ENCODE peak calls at places on chromosomes 12 and 14, in four cellular contexts. K is H9, H is mesendoderm, T is H1. F is an unnamed sample.

GRCh38 chr14:36217732-36218131 is 41.2 kb upstream of the PTCSC3 start:
- DNase-seq in K (no peak), H (no peak), T (no peak), F (no peak)

GRCh38 chr12:40819427-40820108 is 127.3 kb downstream of the CNTN1 start:
- DNase-seq in K (peak), H (peak), T (peak), F (no peak)

GRCh38 chr14:102932484-102933248 is 10.2 kb downstream of the AMN start:
- DNase-seq in K (no peak), H (no peak), T (no peak), F (no peak)

GRCh38 chr14:54822685-54823084 is 79.9 kb downstream of the GCH1 start:
- DNase-seq in K (no peak), H (no peak), T (no peak), F (no peak)

GRCh38 chr14:54606178-54606577 is 39.2 kb downstream of the SAMD4A start:
- DNase-seq in K (peak), H (peak), T (no peak), F (no peak)

GRCh38 chr14:67359319-67359774 is 257 bp downstream of the ATP6V1D start:
- DNase-seq in K (no peak), H (peak), T (no peak), F (peak)

GRCh38 chr12:94873368-94874085 is 130.0 kb downstream of the NDUFA12 start:
- DNase-seq in K (peak), H (peak), T (no peak), F (no peak)

GRCh38 chr14:69683971-69684370 is 72.6 kb downstream of the SUSD6 start:
- DNase-seq in K (no peak), H (no peak), T (no peak), F (no peak)

GRCh38 chr14:74478996-74479635 is 14.0 kb downstream of the NPC2 start:
- DNase-seq in K (no peak), H (peak), T (no peak), F (peak)

GRCh38 chr14:95895720-95896119 is 19.1 kb downstream of the TUNAR start:
- DNase-seq in K (peak), H (peak), T (peak), F (no peak)

GRCh38 chr12:4025420-4026358 is 152.5 kb upstream of the PARP11 start:
- DNase-seq in K (peak), H (peak), T (peak), F (no peak)

GRCh38 chr12:111201036-111201435 is 167.9 kb downstream of the PHETA1 start:
- DNase-seq in K (peak), H (peak), T (peak), F (no peak)

GRCh38 chr14:104609666-104610065 is 5.1 kb upstream of the TMEM179 start:
- DNase-seq in K (no peak), H (no peak), T (no peak), F (no peak)

GRCh38 chr12:31728289-31728916 is 418 bp downstream of the AMN1 start:
- DNase-seq in K (peak), H (no peak), T (no peak), F (no peak)

GRCh38 chr12:100758083-100758482 is 36.5 kb upstream of the ANO4 start:
- DNase-seq in K (no peak), H (no peak), T (no peak), F (no peak)

GRCh38 chr12:54658306-54659264 is 10.4 kb upstream of the DCD start:
- DNase-seq in K (peak), H (peak), T (peak), F (peak)

GRCh38 chr12:72006766-72007165 is 68.1 kb downstream of the TPH2 start:
- DNase-seq in K (no peak), H (no peak), T (no peak), F (no peak)

GRCh38 chr12:2083008-2083407 is 30.2 kb downstream of the CACNA1C start:
- DNase-seq in K (no peak), H (peak), T (no peak), F (peak)

GRCh38 chr12:54016478-54016964 is 7.7 kb downstream of the HOXC8 start:
- DNase-seq in K (no peak), H (no peak), T (no peak), F (peak)

GRCh38 chr14:88546621-88547385 is 8.0 kb downstream of the PTPN21 start:
- DNase-seq in K (no peak), H (no peak), T (no peak), F (peak)

GRCh38 chr14:65478596-65478995 is 66.1 kb downstream of the FUT8 start:
- DNase-seq in K (no peak), H (no peak), T (no peak), F (peak)

GRCh38 chr12:57590892-57591566 is at the start of gene PIP4K2C:
- DNase-seq in K (peak), H (peak), T (peak), F (peak)

GRCh38 chr12:123948401-123949117 is 24.1 kb downstream of the CCDC92 start:
- DNase-seq in K (peak), H (no peak), T (no peak), F (no peak)

GRCh38 chr12:84508943-84509342 is 403.7 kb downstream of the SLC6A15 start:
- DNase-seq in K (no peak), H (no peak), T (no peak), F (no peak)

GRCh38 chr14:99860219-99860618 is 67.0 kb downstream of the EML1 start:
- DNase-seq in K (no peak), H (no peak), T (no peak), F (no peak)

GRCh38 chr12:55930771-55931316 is at the start of gene DGKA:
- DNase-seq in K (peak), H (peak), T (no peak), F (peak)

GRCh38 chr14:28759056-28759657 is 7.4 kb upstream of the FOXG1 start:
- DNase-seq in K (peak), H (peak), T (no peak), F (no peak)

GRCh38 chr12:100215209-100215608 is 14.6 kb downstream of the ACTR6 start:
- DNase-seq in K (no peak), H (no peak), T (no peak), F (no peak)

GRCh38 chr12:85007836-85008235 is 28.2 kb downstream of the TSPAN19 start:
- DNase-seq in K (no peak), H (no peak), T (no peak), F (peak)

GRCh38 chr12:56768424-56768823 is 5.3 kb downstream of the HSD17B6 start:
- DNase-seq in K (no peak), H (no peak), T (no peak), F (no peak)

GRCh38 chr12:101857043-101857558 is 20.3 kb upstream of the DRAM1 start:
- DNase-seq in K (no peak), H (no peak), T (no peak), F (peak)

DNA sequence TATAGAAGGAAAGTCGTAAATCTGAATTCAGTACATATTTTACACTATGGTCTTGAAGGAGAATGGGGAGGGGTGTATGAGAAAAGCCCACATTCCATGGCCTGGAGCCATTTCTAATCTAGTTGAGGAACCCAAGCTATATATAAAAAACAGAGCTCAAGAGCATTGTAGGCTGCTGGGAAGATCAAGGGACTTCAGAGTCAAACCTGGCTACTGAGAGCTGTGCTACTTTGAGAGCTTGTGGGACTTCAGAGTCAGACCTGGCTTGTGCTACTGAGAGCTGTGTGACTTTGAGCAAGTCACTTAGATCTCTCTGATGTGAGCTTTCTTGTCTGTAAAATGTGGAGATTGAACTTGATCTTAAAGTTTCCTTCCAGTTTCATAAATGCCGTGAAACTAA is 58.8 kb downstream of the TBK1 start:
- DNase-seq in K (no peak), H (no peak), T (no peak), F (no peak)
- H4K5ac ChIP-seq in K (no peak), H (no peak), T (no peak), F (no peak)

DNA sequence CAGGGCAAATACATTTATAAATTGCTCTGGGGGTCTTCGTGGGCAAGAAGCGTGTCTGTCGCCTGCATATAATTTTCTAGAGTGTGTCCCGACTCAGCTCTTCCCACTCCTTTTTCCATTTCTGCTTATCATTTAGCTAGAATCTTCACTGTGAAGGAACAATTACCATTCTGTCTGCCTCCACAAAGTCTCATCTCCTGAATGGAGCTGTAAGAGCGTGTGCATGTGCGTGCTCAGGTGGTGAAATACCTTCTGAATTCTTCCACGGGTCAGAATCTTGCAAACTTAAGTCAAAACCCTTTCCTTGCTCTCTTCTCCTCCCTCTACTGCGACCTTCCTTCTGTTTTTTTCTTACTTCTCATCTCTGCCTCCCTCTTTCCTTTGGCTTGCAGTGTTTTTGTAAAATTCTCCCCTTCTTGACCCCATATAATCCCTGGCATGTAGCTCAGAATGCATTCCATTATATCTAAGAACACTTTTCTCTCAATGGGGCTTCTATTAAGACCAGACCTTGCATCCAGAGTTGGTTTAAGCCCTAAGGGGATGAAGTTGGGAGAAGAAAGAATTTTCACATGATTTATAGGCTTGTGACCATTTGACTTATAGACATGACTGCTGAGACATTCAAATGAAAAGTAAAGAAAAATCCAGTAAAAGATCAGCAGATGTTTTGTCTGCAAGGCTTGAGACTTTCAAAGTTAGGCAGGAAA is 25.0 kb upstream of the GSG1 start:
- DNase-seq in K (no peak), H (no peak), T (no peak), F (no peak)
- H2BK5ac ChIP-seq in K (no peak), H (no peak), T (no peak), F (no peak)

GRCh38 chr14:101475468-101476257 is 85.6 kb upstream of the DIO3 start:
- DNase-seq in K (peak), H (no peak), T (no peak), F (peak)

GRCh38 chr14:101474563-101475467 is 86.5 kb upstream of the DIO3 start:
- DNase-seq in K (peak), H (no peak), T (no peak), F (no peak)

GRCh38 chr14:101473045-101473729 is 88.1 kb upstream of the DIO3 start:
- DNase-seq in K (peak), H (no peak), T (no peak), F (no peak)

GRCh38 chr14:101472518-101472849 is 88.8 kb upstream of the DIO3 start:
- DNase-seq in K (no peak), H (no peak), T (no peak), F (no peak)

GRCh38 chr14:101473795-101474562 is 87.3 kb upstream of the DIO3 start:
- DNase-seq in K (no peak), H (no peak), T (no peak), F (no peak)
- H3K56ac ChIP-seq in K (no peak), H (no peak), T (no peak), F (no peak)

DNA sequence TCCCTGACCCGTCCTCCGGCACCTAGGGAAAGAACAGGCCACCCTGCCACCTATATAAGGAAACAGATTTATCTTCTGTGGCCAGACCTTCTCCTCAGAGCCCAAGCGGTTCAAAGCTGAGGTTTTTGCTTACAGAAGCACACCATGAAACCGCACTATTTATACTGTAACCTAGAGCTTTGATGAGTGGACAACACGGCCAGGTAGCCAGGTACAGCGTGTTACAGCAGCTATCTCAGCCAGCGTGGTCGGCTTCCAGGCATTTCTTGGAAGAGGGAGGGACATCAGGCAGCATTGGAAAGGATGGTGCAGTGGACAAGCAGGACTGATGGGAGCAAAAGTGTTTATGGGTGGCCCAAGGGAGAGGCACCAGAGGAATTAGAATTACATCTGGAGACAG is 34.4 kb downstream of the TTC7B start:
- DNase-seq in K (no peak), H (no peak), T (no peak), F (no peak)
- H4K5ac ChIP-seq in K (no peak), H (no peak), T (no peak), F (no peak)

GRCh38 chr12:74665690-74666089 is 128.1 kb downstream of the ATXN7L3B start:
- DNase-seq in K (no peak), H (no peak), T (no peak), F (no peak)
- H2BK5ac ChIP-seq in K (no peak), H (no peak), T (no peak), F (no peak)

DNA sequence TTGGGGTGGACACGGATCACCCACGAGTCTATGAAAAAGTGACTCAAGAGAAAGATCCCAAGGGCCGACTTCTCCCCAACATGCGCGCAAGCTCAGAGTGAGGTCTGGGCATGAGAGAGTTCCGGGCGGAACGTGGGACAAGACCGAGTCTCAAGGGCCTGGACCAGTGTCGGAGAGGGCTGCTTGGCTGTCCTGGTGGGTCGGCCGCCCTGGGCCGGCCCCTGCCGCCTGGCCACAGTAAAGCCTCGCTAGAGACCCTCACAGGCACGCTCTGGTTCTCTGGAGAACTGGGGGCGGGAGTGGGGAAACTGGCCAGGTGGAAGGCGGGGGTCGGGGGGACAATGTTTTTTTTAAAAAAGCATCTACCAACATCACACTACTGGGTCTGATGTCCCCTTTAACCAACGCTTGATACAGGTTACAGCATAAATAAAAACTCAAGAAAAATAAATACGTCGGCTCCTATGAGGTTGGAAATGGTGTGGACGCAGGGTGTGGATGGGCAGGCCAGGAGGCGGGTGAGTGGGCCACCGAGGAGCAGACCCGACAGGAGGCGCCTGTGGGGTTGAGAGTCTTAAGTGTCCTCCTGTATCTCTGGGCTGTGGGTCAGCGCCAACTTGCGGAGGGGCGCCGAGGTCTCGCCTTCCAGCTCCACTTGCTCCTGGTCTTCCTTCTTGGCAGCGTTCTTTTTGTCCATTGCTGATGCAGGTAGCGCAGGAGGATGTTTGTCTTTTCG is 74.7 kb downstream of the KLHL28 start:
- DNase-seq in K (no peak), H (no peak), T (no peak), F (no peak)
- H3K56ac ChIP-seq in K (no peak), H (no peak), T (no peak), F (no peak)

DNA sequence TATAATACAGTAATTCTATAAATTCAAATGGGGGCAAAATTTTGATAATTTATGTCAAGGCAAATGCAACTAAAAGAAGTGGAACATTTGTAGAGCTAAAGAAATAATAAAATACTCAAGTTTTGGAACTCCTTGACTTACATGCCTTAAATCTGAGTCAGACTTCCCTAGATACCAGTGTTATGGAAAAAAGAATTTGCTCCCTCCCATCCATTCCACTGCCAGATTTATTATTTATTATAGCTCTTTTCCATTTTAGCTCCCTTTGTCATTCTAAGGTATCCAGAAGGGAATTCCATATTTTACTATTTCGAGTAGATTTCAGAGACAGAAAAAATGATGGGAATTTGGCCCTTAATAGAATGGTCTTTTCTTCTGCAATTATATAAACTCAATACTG is 44.0 kb downstream of the RHOJ start:
- DNase-seq in K (no peak), H (no peak), T (no peak), F (peak)
- H4K5ac ChIP-seq in K (no peak), H (no peak), T (no peak), F (no peak)